ENCODE peak calls at places on chromosomes 1 and 21, in eight cellular contexts. T, V, F, A, C, X, Y and M are unnamed samples.

GRCh38 chr1:214451591-214451990 is 99.8 kb downstream of the PTPN14 start:
- DNase-seq in Y (no peak), A (peak; percentile 88), X (no peak), T (no peak), C (no peak), F (no peak), V (peak; percentile 40), M (no peak)

GRCh38 chr1:8858888-8859706 is 19.4 kb downstream of the ENO1 start:
- DNase-seq in T (peak; percentile 77), V (peak; percentile 65), C (no peak), X (no peak), Y (peak; percentile 54), A (no peak), F (no peak), M (no peak)

GRCh38 chr1:93876284-93876683 is 2.7 kb downstream of the DNTTIP2 start:
- DNase-seq in V (no peak), X (no peak), Y (no peak), C (no peak), T (no peak), A (no peak), F (no peak), M (no peak)

GRCh38 chr1:38529337-38529860 is 330.2 kb downstream of the RRAGC start:
- DNase-seq in X (no peak), A (no peak), Y (no peak), T (no peak), C (no peak), F (no peak), V (no peak), M (no peak)

GRCh38 chr1:89047734-89048133 is 17.3 kb downstream of the GBP1 start:
- DNase-seq in C (no peak), F (no peak), Y (no peak), A (peak; percentile 29), V (no peak), T (peak; percentile 66), X (no peak), M (no peak)

GRCh38 chr1:109719337-109719837 is 7.3 kb downstream of the GSTM5 start:
- DNase-seq in Y (no peak), T (peak; percentile 61), V (peak; percentile 36), F (no peak), C (no peak), A (peak; percentile 8), X (peak; percentile 46), M (no peak)

GRCh38 chr1:67760030-67760821 is 73.0 kb downstream of the GNG12 start:
- DNase-seq in T (peak; percentile 76), Y (peak; percentile 66), C (peak; percentile 17), V (peak; percentile 76), F (peak; percentile 53), X (no peak), A (peak; percentile 81), M (no peak)

GRCh38 chr1:8006037-8006963 is 19.8 kb downstream of the ERRFI1 start:
- DNase-seq in Y (no peak), F (no peak), A (peak; percentile 82), X (no peak), C (no peak), T (no peak), V (peak; percentile 72), M (no peak)

GRCh38 chr1:224253721-224254120 is 70.7 kb downstream of the DEGS1 start:
- DNase-seq in Y (no peak), A (no peak), F (no peak), V (no peak), T (no peak), X (no peak), C (no peak), M (no peak)

GRCh38 chr1:163864207-163864606 is 542.5 kb downstream of the NUF2 start:
- DNase-seq in F (no peak), A (no peak), C (no peak), V (no peak), X (no peak), T (no peak), Y (peak; percentile 10), M (no peak)

GRCh38 chr1:8702121-8702520 is 115.3 kb downstream of the RERE start:
- DNase-seq in Y (peak; percentile 16), A (peak; percentile 48), V (peak; percentile 50), F (peak; percentile 72), T (peak; percentile 46), C (no peak), X (no peak), M (no peak)

GRCh38 chr21:38997051-38997450 is 186.2 kb downstream of the PSMG1 start:
- DNase-seq in T (no peak), X (no peak), V (no peak), C (no peak), A (no peak), Y (no peak), F (no peak), M (no peak)

GRCh38 chr1:118115567-118116272 is 69.3 kb downstream of the SPAG17 start:
- DNase-seq in V (no peak), C (no peak), X (peak; percentile 36), T (no peak), A (peak; percentile 35), F (no peak), Y (no peak), M (no peak)

GRCh38 chr1:47687618-47687940 is 249.7 kb downstream of the FOXD2 start:
- DNase-seq in X (no peak), V (no peak), C (no peak), A (no peak), F (no peak), Y (no peak), T (no peak), M (no peak)

GRCh38 chr1:48362901-48363300 is 109.1 kb downstream of the SPATA6 start:
- DNase-seq in F (no peak), C (no peak), Y (no peak), X (no peak), T (no peak), V (no peak), A (no peak), M (no peak)

GRCh38 chr1:23809751-23810171 is 9.2 kb upstream of the GALE start:
- DNase-seq in F (peak; percentile 83), Y (peak; percentile 62), T (peak; percentile 74), X (no peak), V (peak; percentile 77), C (peak; percentile 72), A (peak; percentile 45), M (peak; percentile 69)

GRCh38 chr1:35390600-35391494 is 122.3 kb downstream of the ZMYM4 start:
- DNase-seq in Y (no peak), X (peak; percentile 16), A (no peak), V (no peak), C (no peak), T (no peak), F (no peak), M (no peak)

GRCh38 chr1:202578001-202578500 is 132.2 kb downstream of the SYT2 start:
- DNase-seq in V (peak; percentile 63), F (no peak), Y (no peak), X (no peak), T (peak; percentile 69), A (peak; percentile 54), C (no peak), M (no peak)

DNA sequence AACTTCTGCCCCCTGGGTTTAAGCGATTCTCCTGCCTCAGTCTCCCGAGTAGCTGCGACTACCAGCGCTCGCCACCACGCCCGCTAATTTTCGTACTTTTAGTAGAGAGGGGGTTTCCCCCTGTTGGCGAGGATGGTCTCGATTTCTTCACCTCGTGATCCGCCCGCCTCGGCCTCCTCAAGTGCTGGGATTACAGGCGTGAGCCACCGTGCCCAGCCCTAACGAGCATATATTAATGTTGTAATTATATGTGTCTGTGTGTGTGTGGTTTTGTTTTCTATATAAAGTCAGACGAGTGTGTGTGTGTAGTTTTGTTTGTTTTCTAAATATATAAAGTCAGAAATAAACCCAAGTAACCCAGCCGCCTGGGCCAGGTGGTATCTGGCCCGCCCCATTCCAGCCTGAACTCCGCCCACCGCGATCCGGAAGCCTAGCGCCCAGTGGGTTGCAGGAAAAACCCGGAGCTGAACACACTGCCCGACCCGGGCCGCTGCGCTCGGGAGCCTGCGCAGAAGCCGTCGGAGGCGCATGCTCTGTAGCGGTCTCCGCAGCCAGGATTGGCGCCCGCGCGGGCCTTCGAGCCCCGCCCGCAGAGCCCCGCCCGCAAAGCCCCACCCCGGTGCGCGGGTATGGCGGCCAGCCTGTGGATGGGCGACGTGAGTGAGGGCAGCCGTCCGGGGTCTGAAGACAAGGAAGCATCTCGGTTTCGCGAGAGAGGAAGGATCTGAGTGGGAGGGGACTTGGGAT is at the start of gene TRNAU1AP:
- DNase-seq in A (peak; percentile 96), F (peak; percentile 97), C (peak; percentile 95), X (peak; percentile 97), Y (peak; percentile 97), V (peak; percentile 95), T (peak; percentile 97), M (peak; percentile 94)
- TF ChIP-seq CTCF in A (no peak), F (no peak), C (no peak), X (no peak), Y (peak; percentile 11), V (no peak), T (no peak), M (no peak)

DNA sequence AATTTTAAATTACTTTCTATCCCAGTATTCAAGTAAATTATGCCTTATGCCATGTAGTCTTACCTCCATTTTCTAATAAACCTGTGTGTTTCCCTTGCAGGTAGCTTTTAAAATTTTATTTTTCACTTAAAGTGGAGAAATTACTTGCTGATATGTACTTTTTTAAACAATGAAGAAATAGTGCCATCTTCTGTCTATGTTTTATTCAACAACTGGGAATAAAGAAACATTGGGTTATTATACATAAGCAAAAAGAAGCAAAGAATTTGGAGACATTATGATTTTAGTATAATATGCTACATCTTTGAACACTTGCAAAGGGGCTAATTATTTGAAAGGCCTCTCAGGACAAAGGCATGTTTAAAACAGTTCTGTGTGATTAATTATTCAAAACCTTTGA is 1912.9 kb downstream of the MRPL39 start:
- DNase-seq in X (no peak), V (peak; percentile 3), Y (no peak), C (no peak), T (no peak), A (no peak), F (no peak), M (no peak)
- TF ChIP-seq CTCF in X (no peak), V (peak; percentile 22), Y (no peak), C (no peak), T (no peak), A (no peak), F (no peak), M (no peak)

DNA sequence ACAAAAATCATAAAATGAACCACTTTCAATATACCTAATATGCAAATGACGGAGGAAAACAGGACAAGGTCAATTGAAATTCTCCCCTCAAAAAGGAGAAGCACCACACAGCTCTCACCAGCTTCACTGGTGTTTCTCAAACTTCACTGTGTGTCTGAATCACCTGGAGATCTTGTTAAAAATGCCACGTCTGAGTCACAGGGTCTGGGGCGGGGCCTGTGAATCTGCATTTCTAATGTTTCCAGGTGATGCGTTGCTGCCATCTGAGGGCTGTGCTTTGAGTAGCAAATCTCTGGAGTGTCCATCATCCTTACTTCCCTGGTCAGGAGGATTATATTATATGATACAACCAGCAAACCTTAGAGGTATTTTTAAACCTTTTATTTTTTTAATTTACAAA is 9.0 kb downstream of the CLDN19 start:
- DNase-seq in Y (no peak), T (no peak), F (no peak), C (no peak), X (no peak), A (peak; percentile 76), V (peak; percentile 62), M (no peak)
- TF ChIP-seq CTCF in Y (no peak), T (no peak), F (no peak), C (no peak), X (no peak), A (peak; percentile 42), V (peak; percentile 45), M (no peak)

DNA sequence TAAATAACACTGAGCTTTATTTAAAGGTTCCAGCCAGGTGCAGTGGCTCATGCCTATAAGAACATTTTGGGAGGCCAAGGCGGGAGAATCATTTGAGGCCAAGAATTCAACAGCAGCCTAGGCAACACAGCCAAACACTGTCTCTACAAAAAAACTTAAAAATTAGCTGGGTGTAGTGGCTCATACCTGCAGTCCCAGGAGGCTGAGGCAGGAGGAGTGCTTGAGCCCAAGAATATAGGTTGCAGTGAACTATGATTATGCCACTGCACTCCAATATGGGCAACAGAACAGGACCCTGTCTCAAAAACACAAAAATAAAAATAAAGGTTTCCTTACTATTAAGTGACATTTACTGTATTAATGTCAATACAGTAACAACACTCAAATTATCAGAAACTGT is 2.1 kb downstream of the TAF12 start:
- DNase-seq in T (peak; percentile 25), C (no peak), F (no peak), Y (no peak), A (peak; percentile 16), V (peak; percentile 51), X (no peak), M (no peak)
- TF ChIP-seq CTCF in T (peak; percentile 36), C (peak; percentile 58), F (no peak), Y (no peak), A (peak; percentile 32), V (peak; percentile 40), X (peak; percentile 26), M (no peak)